ENCODE peak calls at places on chromosomes 12 and 14, in ten cellular contexts. B is CD8-positive, alpha-beta T cell; M is OCI-LY7; J is brain microvascular endothelial cell; X is endothelial cell of umbilical vein; R is A549; O is cardiac muscle cell; K is right atrium auricular region; A is K562; P is pancreas. S is an unnamed sample.

GRCh38 chr14:39488600-39488999 is 56.4 kb upstream of the FBXO33 start:
- DNase-seq in B (no peak), R (no peak), J (peak; percentile 17), O (peak; percentile 20), X (no peak), P (no peak), M (no peak), K (no peak), A (no peak), S (no peak)

GRCh38 chr12:121668750-121669524 is 517 bp downstream of the MORN3 start:
- DNase-seq in B (peak; percentile 74), R (peak; percentile 51), O (peak; percentile 73), A (peak; percentile 57), J (no peak), M (peak; percentile 70), X (peak; percentile 24), P (no peak), K (no peak), S (no peak)

GRCh38 chr14:53979747-53980642 is 23.4 kb upstream of the BMP4 start:
- DNase-seq in B (no peak), J (peak; percentile 23), R (peak; percentile 27), M (no peak), P (no peak), X (no peak), O (no peak), K (no peak), A (no peak), S (no peak)

GRCh38 chr14:90785876-90786450 is 30.3 kb downstream of the TTC7B start:
- DNase-seq in A (no peak), B (no peak), X (no peak), J (no peak), M (no peak), O (no peak), K (no peak), R (no peak), P (no peak), S (peak; percentile 62)

GRCh38 chr14:100019156-100019882 is 45.9 kb upstream of the EVL start:
- DNase-seq in J (peak; percentile 51), K (no peak), X (no peak), O (peak; percentile 62), B (no peak), A (peak; percentile 46), P (no peak), M (no peak), R (peak; percentile 42), S (no peak)

GRCh38 chr12:28035483-28035882 is 63.0 kb upstream of the PTHLH start:
- DNase-seq in J (peak; percentile 54), P (no peak), K (no peak), M (no peak), O (no peak), X (peak; percentile 63), B (no peak), R (peak; percentile 67), A (peak; percentile 68), S (no peak)

GRCh38 chr14:100605230-100605629 is 18.0 kb upstream of the BEGAIN start:
- DNase-seq in X (no peak), K (no peak), P (peak; percentile 39), J (no peak), M (no peak), R (no peak), A (no peak), B (no peak), O (no peak), S (no peak)

GRCh38 chr12:111454716-111455447 is 49.2 kb downstream of the SH2B3 start:
- DNase-seq in X (no peak), R (no peak), K (peak; percentile 50), O (no peak), M (no peak), J (no peak), P (no peak), A (no peak), B (no peak), S (peak; percentile 46)

GRCh38 chr14:72755766-72756165 is 138.1 kb downstream of the DPF3 start:
- DNase-seq in P (no peak), M (no peak), J (no peak), B (no peak), O (peak; percentile 46), R (no peak), A (no peak), X (no peak), K (no peak), S (no peak)

GRCh38 chr12:105852496-105852895 is 286.3 kb downstream of the NUAK1 start:
- DNase-seq in B (no peak), R (no peak), X (no peak), A (no peak), P (no peak), M (no peak), O (no peak), J (no peak), K (no peak), S (no peak)

GRCh38 chr14:99732436-99733220 is 48.5 kb downstream of the CYP46A1 start:
- DNase-seq in J (no peak), O (no peak), A (no peak), R (no peak), X (no peak), P (peak; percentile 81), M (no peak), K (peak; percentile 57), B (no peak), S (peak; percentile 72)

GRCh38 chr12:6346235-6346832 is 4.5 kb upstream of the TNFRSF1A start:
- DNase-seq in R (no peak), M (no peak), O (no peak), K (no peak), X (no peak), A (no peak), P (no peak), J (no peak), B (no peak), S (no peak)

GRCh38 chr14:64293976-64294671 is at the start of gene ESR2:
- DNase-seq in M (peak; percentile 42), O (peak; percentile 75), B (no peak), K (no peak), J (peak; percentile 22), A (peak; percentile 50), X (peak; percentile 49), P (peak; percentile 70), R (peak; percentile 13), S (no peak)

DNA sequence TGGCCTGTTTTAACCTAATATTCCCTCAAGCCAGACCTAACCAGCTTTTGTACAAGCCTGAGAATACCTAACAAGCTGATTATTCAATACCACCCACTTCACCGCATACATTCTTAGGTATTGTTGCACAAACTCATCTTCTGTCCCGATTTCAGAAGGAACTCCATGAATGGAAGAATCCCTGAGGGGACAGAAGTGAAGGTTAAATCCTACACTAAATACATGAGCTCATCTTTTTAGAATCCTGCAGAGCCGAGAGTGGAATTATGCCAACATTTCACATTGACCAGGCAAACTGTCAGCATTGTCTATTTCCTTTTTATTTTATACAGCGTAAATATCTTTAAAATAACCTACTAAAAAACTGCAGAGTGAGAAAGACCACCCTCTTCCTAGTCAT is 140.7 kb upstream of the PRICKLE1 start:
- DNase-seq in A (no peak), J (peak; percentile 33), M (no peak), O (no peak), P (no peak), K (no peak), B (no peak), X (no peak), R (no peak), S (no peak)
- H3K27ac ChIP-seq in A (no peak overlapping the region), J (no peak overlapping the region), M (no peak overlapping the region), O (no peak overlapping the region), P (no peak overlapping the region), K (no peak overlapping the region), B (no peak overlapping the region), X (no peak overlapping the region), R (no peak overlapping the region), S (no peak overlapping the region)

GRCh38 chr12:29781705-29782266 is 2.0 kb downstream of the TMTC1 start:
- DNase-seq in M (no peak), O (no peak), R (no peak), A (no peak), P (no peak), J (no peak), K (no peak), B (no peak), X (no peak), S (no peak)
- H3K4me3 ChIP-seq in M (no peak overlapping the region), O (peak overlapping the region; percentile 90), R (no peak overlapping the region), A (no peak overlapping the region), P (peak overlapping the region; percentile 66), J (peak overlapping the region; percentile 71), K (peak overlapping the region; percentile 64), B (no peak overlapping the region), X (no peak overlapping the region), S (peak overlapping the region; percentile 90)

GRCh38 chr12:26214121-26214520 is 18.7 kb downstream of the SSPN start:
- DNase-seq in P (no peak), K (no peak), A (no peak), R (no peak), M (no peak), B (no peak), X (no peak), J (no peak), O (no peak), S (no peak)

GRCh38 chr12:26212988-26213387 is 17.6 kb downstream of the SSPN start:
- DNase-seq in J (no peak), M (no peak), R (no peak), O (no peak), B (no peak), X (no peak), A (no peak), P (no peak), K (no peak), S (no peak)

DNA sequence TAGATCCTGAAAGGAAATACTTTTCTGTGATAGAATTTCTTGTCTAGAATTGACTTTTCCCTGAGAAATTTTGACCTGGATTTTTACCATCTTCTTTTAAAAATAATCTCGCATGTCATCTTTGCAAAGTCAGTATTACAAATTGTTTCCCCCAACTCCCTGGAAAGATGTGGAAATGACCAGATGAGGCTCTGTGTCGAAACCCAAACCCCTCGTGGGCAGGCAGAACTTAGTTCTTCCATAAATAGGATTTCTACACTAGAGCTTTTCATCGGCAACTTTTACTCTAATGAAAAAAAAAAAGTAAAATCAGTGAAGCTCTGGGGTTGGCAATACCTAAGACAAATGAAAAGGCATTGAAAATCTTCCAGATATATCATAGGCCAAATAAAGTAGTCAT is 17.0 kb downstream of the SSPN start:
- DNase-seq in M (no peak), J (no peak), O (no peak), X (no peak), R (no peak), P (no peak), B (no peak), K (no peak), A (no peak), S (no peak)
- TF ChIP-seq CTCF in M (no peak), J (no peak), O (no peak), X (no peak), R (no peak), P (no peak), B (no peak), K (no peak), A (no peak), S (no peak)

DNA sequence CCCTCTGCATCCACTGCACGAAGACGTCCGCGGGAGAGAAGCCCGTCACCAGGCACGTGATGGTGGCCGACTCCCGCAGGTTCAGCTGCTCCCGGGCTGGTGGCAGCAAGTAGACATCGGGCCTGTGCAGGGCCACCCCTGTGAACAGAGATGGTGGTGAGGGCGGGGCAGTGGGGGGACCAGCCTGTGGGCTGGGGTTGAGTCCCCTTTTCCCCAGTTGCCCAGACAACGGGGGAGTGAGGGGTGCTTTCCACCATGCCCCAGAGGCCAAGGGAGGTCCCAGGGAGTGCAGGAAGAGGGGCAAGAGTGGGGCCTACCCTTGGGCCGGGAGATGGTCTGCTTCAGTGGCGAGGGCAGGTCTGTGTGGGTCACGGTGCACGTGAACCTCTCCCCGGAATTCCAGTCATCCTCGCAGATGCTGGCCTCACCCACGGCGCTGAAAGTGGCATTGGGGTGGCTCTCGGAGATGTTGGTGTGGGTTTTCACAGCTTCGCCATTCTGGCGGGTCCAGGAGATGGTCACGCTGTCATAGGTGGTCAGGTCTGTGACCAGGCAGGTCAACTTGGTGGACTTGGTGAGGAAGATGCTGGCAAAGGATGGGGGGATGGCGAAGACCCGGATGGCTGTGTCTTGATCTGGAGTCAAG is 328.3 kb downstream of the TMEM121 start:
- DNase-seq in J (no peak), X (no peak), O (no peak), P (peak; percentile 46), M (peak; percentile 48), K (peak; percentile 52), B (no peak), A (no peak), R (no peak), S (peak; percentile 54)
- H3K27ac ChIP-seq in J (no peak overlapping the region), X (no peak overlapping the region), O (no peak overlapping the region), P (no peak overlapping the region), M (peak overlapping the region; percentile 96), K (no peak overlapping the region), B (no peak overlapping the region), A (no peak overlapping the region), R (no peak overlapping the region), S (no peak overlapping the region)

S was measured in coronary artery.